ENCODE peak calls at places on chromosomes 11 and 22, in seven cellular contexts. One of them, this sample, is unnamed.

GRCh38 chr22:39898997-39899396 is 1.9 kb upstream of the GRAP2 start:
- DNase-seq in brain microvascular endothelial cell: no peak
- DNase-seq in fibroblast of pulmonary artery: no peak
- DNase-seq in left ventricle myocardium inferior: no peak
- DNase-seq in GM23338: no peak
- DNase-seq in pancreas: no peak
- DNase-seq in tibial artery: no peak
- DNase-seq in this sample: no peak

GRCh38 chr22:28628766-28629165 is 50.9 kb downstream of the TTC28 start:
- DNase-seq in fibroblast of pulmonary artery: no peak
- DNase-seq in pancreas: no peak
- DNase-seq in left ventricle myocardium inferior: no peak
- DNase-seq in tibial artery: no peak
- DNase-seq in brain microvascular endothelial cell: no peak
- DNase-seq in GM23338: no peak
- DNase-seq in this sample: no peak

GRCh38 chr11:100777118-100777517 is 90.0 kb downstream of the ARHGAP42 start:
- DNase-seq in fibroblast of pulmonary artery: no peak
- DNase-seq in left ventricle myocardium inferior: no peak
- DNase-seq in brain microvascular endothelial cell: no peak
- DNase-seq in tibial artery: no peak
- DNase-seq in pancreas: no peak
- DNase-seq in GM23338: no peak
- DNase-seq in this sample: no peak

GRCh38 chr22:43235445-43236400 is 48.8 kb upstream of the TTLL12 start:
- DNase-seq in left ventricle myocardium inferior: no peak
- DNase-seq in fibroblast of pulmonary artery: no peak
- DNase-seq in GM23338: no peak
- DNase-seq in brain microvascular endothelial cell: no peak
- DNase-seq in tibial artery: no peak
- DNase-seq in pancreas: no peak
- DNase-seq in this sample: no peak

GRCh38 chr11:14119357-14119756 is 156.8 kb downstream of the SPON1 start:
- DNase-seq in left ventricle myocardium inferior: no peak
- DNase-seq in GM23338: no peak
- DNase-seq in fibroblast of pulmonary artery: no peak
- DNase-seq in tibial artery: no peak
- DNase-seq in brain microvascular endothelial cell: no peak
- DNase-seq in pancreas: no peak
- DNase-seq in this sample: no peak

GRCh38 chr11:114448749-114449484 is 9.7 kb downstream of the REXO2 start:
- DNase-seq in brain microvascular endothelial cell: no peak
- DNase-seq in tibial artery: no peak
- DNase-seq in GM23338: no peak
- DNase-seq in pancreas: no peak
- DNase-seq in left ventricle myocardium inferior: no peak
- DNase-seq in fibroblast of pulmonary artery: no peak
- DNase-seq in this sample: no peak

GRCh38 chr11:85685820-85686459 is at the start of gene CCDC89:
- DNase-seq in pancreas: no peak
- DNase-seq in GM23338: peak; percentile 46
- DNase-seq in left ventricle myocardium inferior: peak; percentile 77
- DNase-seq in fibroblast of pulmonary artery: peak; percentile 98
- DNase-seq in tibial artery: peak; percentile 91
- DNase-seq in brain microvascular endothelial cell: peak; percentile 98
- DNase-seq in this sample: peak; percentile 99

GRCh38 chr22:43883012-43883661 is 8.7 kb downstream of the PNPLA5 start:
- DNase-seq in tibial artery: no peak
- DNase-seq in fibroblast of pulmonary artery: peak; percentile 69
- DNase-seq in GM23338: peak; percentile 96
- DNase-seq in pancreas: peak; percentile 36
- DNase-seq in brain microvascular endothelial cell: peak; percentile 71
- DNase-seq in left ventricle myocardium inferior: no peak
- DNase-seq in this sample: peak; percentile 85

GRCh38 chr11:3130269-3131071 is 34.6 kb downstream of the OSBPL5 start:
- DNase-seq in pancreas: peak; percentile 87
- DNase-seq in fibroblast of pulmonary artery: no peak
- DNase-seq in tibial artery: peak; percentile 63
- DNase-seq in left ventricle myocardium inferior: peak; percentile 16
- DNase-seq in GM23338: no peak
- DNase-seq in brain microvascular endothelial cell: no peak
- DNase-seq in this sample: no peak

GRCh38 chr22:23102776-23103175 is 32.5 kb downstream of the GNAZ start:
- DNase-seq in pancreas: no peak
- DNase-seq in left ventricle myocardium inferior: no peak
- DNase-seq in tibial artery: no peak
- DNase-seq in brain microvascular endothelial cell: no peak
- DNase-seq in GM23338: no peak
- DNase-seq in fibroblast of pulmonary artery: no peak
- DNase-seq in this sample: no peak

GRCh38 chr11:45489281-45489906 is 176.0 kb downstream of the CHST1 start:
- DNase-seq in left ventricle myocardium inferior: no peak
- DNase-seq in fibroblast of pulmonary artery: no peak
- DNase-seq in tibial artery: no peak
- DNase-seq in GM23338: peak; percentile 63
- DNase-seq in pancreas: no peak
- DNase-seq in brain microvascular endothelial cell: no peak
- DNase-seq in this sample: no peak

GRCh38 chr22:47175151-47175760 is 412.8 kb downstream of the TBC1D22A start:
- DNase-seq in left ventricle myocardium inferior: no peak
- DNase-seq in GM23338: no peak
- DNase-seq in brain microvascular endothelial cell: no peak
- DNase-seq in tibial artery: peak; percentile 39
- DNase-seq in pancreas: peak; percentile 8
- DNase-seq in fibroblast of pulmonary artery: peak; percentile 84
- DNase-seq in this sample: peak; percentile 66

DNA sequence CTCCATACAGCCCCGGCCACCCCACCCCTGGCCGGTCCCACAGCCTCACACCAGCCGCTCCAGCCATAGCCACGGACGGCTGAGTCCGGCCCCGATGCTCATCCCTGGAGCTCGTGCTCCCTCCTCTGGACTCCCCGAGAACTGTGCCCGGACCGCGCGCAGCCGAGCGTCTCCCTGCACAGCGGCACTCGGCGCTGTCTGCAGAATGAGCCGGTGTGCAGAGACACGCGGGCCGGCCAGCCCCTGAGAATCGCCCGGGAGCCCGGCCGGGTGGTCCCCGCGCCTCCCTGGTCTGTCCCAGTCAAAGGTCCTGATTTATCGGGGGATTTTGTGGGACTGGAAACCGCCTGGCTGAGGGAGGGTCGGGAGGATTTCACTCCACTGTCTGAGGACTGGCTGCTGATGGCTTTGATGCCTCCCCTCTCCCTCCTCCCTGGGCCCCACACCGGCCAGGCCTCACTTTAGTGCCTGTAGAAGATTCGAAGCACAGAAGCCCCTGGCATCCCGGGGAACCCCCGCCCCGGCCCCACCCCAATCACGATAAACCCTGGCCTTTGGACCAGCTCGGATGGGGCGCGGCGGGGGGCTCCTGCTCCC is 102.7 kb downstream of the BRD1 start:
- DNase-seq in fibroblast of pulmonary artery: peak; percentile 37
- DNase-seq in brain microvascular endothelial cell: peak; percentile 34
- DNase-seq in GM23338: no peak
- DNase-seq in pancreas: peak; percentile 37
- DNase-seq in tibial artery: no peak
- DNase-seq in left ventricle myocardium inferior: peak; percentile 46
- DNase-seq in this sample: peak; percentile 45
- H3K4me3 ChIP-seq in fibroblast of pulmonary artery: no peak overlapping the region
- H3K4me3 ChIP-seq in brain microvascular endothelial cell: no peak overlapping the region
- H3K4me3 ChIP-seq in GM23338: no peak overlapping the region
- H3K4me3 ChIP-seq in pancreas: no peak overlapping the region
- H3K4me3 ChIP-seq in tibial artery: no peak overlapping the region
- H3K4me3 ChIP-seq in left ventricle myocardium inferior: peak overlapping the region; percentile 60
- H3K4me3 ChIP-seq in this sample: no peak overlapping the region

GRCh38 chr11:55701429-55701828 is 39.4 kb downstream of the OR4C6 start:
- DNase-seq in fibroblast of pulmonary artery: no peak
- DNase-seq in pancreas: no peak
- DNase-seq in brain microvascular endothelial cell: no peak
- DNase-seq in tibial artery: no peak
- DNase-seq in left ventricle myocardium inferior: no peak
- DNase-seq in GM23338: no peak
- DNase-seq in this sample: no peak

DNA sequence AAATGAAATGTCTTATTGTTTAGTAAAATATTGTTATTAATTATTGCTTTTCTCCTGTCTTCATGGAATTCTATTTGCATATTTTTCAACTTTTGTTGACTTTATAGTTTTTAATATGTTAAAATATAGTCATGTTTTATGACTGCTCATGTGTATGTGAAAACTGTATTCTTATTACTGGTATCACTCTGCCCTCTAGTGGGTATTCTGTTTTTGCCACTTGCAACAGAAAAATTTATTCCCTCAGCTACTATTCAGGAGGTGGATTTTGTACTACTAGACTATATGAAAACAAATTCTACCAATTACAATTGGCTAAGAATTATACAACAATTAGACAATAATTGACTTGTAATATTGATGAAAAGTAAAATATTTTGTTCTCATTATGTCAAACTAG is 45.0 kb downstream of the OR4C6 start:
- DNase-seq in brain microvascular endothelial cell: peak; percentile 22
- DNase-seq in tibial artery: no peak
- DNase-seq in GM23338: peak; percentile 55
- DNase-seq in pancreas: no peak
- DNase-seq in left ventricle myocardium inferior: no peak
- DNase-seq in fibroblast of pulmonary artery: peak; percentile 57
- DNase-seq in this sample: peak; percentile 65
- TF ChIP-seq CTCF in brain microvascular endothelial cell: peak; percentile 37
- TF ChIP-seq CTCF in tibial artery: no peak
- TF ChIP-seq CTCF in GM23338: peak; percentile 80
- TF ChIP-seq CTCF in pancreas: peak; percentile 28
- TF ChIP-seq CTCF in left ventricle myocardium inferior: peak; percentile 60
- TF ChIP-seq CTCF in fibroblast of pulmonary artery: peak; percentile 60
- TF ChIP-seq CTCF in this sample: peak; percentile 62

DNA sequence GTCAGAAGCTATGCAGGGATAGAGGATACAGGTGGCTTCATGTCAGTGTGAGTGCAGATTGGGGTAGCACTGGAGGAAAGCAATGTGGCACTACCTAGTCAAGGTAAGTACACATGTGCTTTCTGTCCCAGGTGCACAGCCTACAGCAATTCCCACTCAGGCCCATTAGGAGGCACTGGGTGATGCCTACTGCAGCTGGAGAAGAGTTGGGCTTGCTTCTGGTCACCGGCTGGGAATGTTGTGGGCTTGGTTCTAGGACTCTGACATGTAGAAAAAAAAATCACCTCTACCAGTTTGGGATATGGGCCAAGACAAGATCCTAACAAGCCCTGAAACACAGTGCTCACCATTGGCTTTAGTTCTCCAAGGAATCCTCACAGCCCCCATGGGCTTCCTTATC is 69.7 kb downstream of the TENM4 start:
- DNase-seq in tibial artery: no peak
- DNase-seq in left ventricle myocardium inferior: no peak
- DNase-seq in brain microvascular endothelial cell: no peak
- DNase-seq in fibroblast of pulmonary artery: no peak
- DNase-seq in pancreas: no peak
- DNase-seq in GM23338: peak; percentile 40
- DNase-seq in this sample: no peak
- H3K4me3 ChIP-seq in tibial artery: no peak overlapping the region
- H3K4me3 ChIP-seq in left ventricle myocardium inferior: no peak overlapping the region
- H3K4me3 ChIP-seq in brain microvascular endothelial cell: no peak overlapping the region
- H3K4me3 ChIP-seq in fibroblast of pulmonary artery: no peak overlapping the region
- H3K4me3 ChIP-seq in pancreas: no peak overlapping the region
- H3K4me3 ChIP-seq in GM23338: no peak overlapping the region
- H3K4me3 ChIP-seq in this sample: no peak overlapping the region

DNA sequence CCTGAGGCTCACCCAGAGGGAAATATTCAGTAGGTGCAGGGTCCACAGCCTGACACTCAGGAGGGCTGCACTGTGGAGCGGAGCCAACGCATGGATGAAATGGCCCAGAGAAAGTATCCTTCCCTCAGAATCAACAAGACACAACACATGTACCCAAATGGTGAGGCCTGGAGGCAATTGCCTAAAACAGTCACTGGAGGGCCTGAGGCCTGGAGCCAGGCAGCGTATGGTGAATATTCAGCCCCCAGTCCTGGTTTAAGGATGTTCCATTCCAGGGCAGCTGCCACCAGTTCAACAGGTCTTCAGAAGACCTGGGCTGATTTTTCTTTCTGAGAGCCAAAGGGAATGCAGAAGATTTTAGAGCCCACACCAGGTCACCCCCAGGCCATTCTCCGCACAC is 264.8 kb downstream of the INSC start:
- DNase-seq in left ventricle myocardium inferior: no peak
- DNase-seq in fibroblast of pulmonary artery: no peak
- DNase-seq in GM23338: peak; percentile 9
- DNase-seq in brain microvascular endothelial cell: no peak
- DNase-seq in tibial artery: no peak
- DNase-seq in pancreas: no peak
- DNase-seq in this sample: no peak
- TF ChIP-seq CTCF in left ventricle myocardium inferior: no peak
- TF ChIP-seq CTCF in fibroblast of pulmonary artery: no peak
- TF ChIP-seq CTCF in GM23338: no peak
- TF ChIP-seq CTCF in brain microvascular endothelial cell: no peak
- TF ChIP-seq CTCF in tibial artery: no peak
- TF ChIP-seq CTCF in pancreas: no peak
- TF ChIP-seq CTCF in this sample: no peak

This sample was measured in cardiac fibroblast.